ENCODE peak calls at places on chromosome 13, in eight cellular contexts. O, Y, F, H, X, G, W and U are unnamed samples.

GRCh38 chr13:44142911-44143665 is 230.5 kb upstream of the SERP2 start:
- DNase-seq in O (peak), Y (no peak), F (no peak), H (no peak), X (no peak), G (no peak), W (no peak), U (no peak)

GRCh38 chr13:21435710-21436151 is 23.4 kb downstream of the ZDHHC20 start:
- DNase-seq in O (peak), Y (no peak), F (peak), H (no peak), X (peak), G (peak), W (peak), U (peak)

GRCh38 chr13:111022886-111023285 is 92.2 kb upstream of the ARHGEF7 start:
- DNase-seq in O (no peak), Y (no peak), F (no peak), H (no peak), X (no peak), G (no peak), W (no peak), U (no peak)

GRCh38 chr13:48531416-48532145 is 1.3 kb downstream of the RCBTB2 start:
- DNase-seq in O (no peak), Y (no peak), F (no peak), H (no peak), X (no peak), G (peak), W (no peak), U (peak)

GRCh38 chr13:43916828-43917227 is 37.1 kb downstream of the LACC1 start:
- DNase-seq in O (no peak), Y (no peak), F (no peak), H (no peak), X (no peak), G (no peak), W (no peak), U (no peak)

GRCh38 chr13:112721198-112722104 is 31.6 kb downstream of the ATP11A start:
- DNase-seq in O (no peak), Y (no peak), F (no peak), H (no peak), X (no peak), G (no peak), W (no peak), U (no peak)

GRCh38 chr13:110015253-110015652 is 228.9 kb upstream of the IRS2 start:
- DNase-seq in O (no peak), Y (no peak), F (no peak), H (no peak), X (no peak), G (no peak), W (no peak), U (no peak)

GRCh38 chr13:79451500-79451962 is 29.4 kb upstream of the NDFIP2 start:
- DNase-seq in O (peak), Y (no peak), F (peak), H (no peak), X (no peak), G (no peak), W (no peak), U (peak)

GRCh38 chr13:43303040-43303729 is 279.8 kb downstream of the DNAJC15 start:
- DNase-seq in O (no peak), Y (peak), F (peak), H (peak), X (peak), G (peak), W (no peak), U (peak)

GRCh38 chr13:113816248-113816924 is 47.5 kb downstream of the GAS6 start:
- DNase-seq in O (no peak), Y (no peak), F (no peak), H (no peak), X (no peak), G (no peak), W (peak), U (peak)

GRCh38 chr13:114049026-114049425 is 75.2 kb upstream of the C13orf46 start:
- DNase-seq in O (no peak), Y (no peak), F (peak), H (no peak), X (no peak), G (no peak), W (peak), U (no peak)

GRCh38 chr13:112892759-112893569 is 76.0 kb upstream of the MCF2L start:
- DNase-seq in O (no peak), Y (no peak), F (peak), H (peak), X (no peak), G (no peak), W (peak), U (no peak)

GRCh38 chr13:21703846-21704245 is 33.0 kb downstream of the FGF9 start:
- DNase-seq in O (no peak), Y (no peak), F (no peak), H (no peak), X (no peak), G (no peak), W (no peak), U (no peak)

DNA sequence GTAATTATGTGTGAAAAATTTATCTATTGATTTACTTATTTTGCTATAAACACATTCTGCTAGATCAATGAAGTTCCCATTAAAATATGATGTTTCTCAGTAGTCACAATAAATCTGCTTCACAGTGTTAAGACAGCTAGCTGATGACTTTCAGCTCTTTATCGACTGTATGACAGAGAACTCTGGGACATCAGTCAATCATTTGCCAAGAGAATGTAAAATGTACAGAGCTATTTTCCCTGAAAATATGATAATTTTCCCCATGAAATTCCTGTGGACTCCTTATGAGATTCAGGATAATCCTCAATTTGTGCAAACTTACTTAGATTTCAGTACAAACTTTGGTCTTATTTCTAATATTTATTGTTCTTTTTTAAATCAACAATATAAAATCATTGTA is 430.5 kb downstream of the SLITRK6 start:
- DNase-seq in O (no peak), Y (no peak), F (no peak), H (no peak), X (no peak), G (no peak), W (no peak), U (no peak)
- H3K27ac ChIP-seq in O (no peak), Y (no peak), F (no peak), H (no peak), X (no peak), G (no peak), W (no peak), U (no peak)

GRCh38 chr13:77916481-77916880 is 2.1 kb downstream of the EDNRB start:
- DNase-seq in O (no peak), Y (no peak), F (no peak), H (no peak), X (no peak), G (no peak), W (no peak), U (no peak)
- H3K4me3 ChIP-seq in O (no peak), Y (no peak), F (no peak), H (no peak), X (peak), G (no peak), W (peak), U (no peak)

GRCh38 chr13:106377341-106377740 is 158.1 kb downstream of the EFNB2 start:
- DNase-seq in O (no peak), Y (no peak), F (no peak), H (no peak), X (no peak), G (no peak), W (no peak), U (no peak)

GRCh38 chr13:106375085-106375484 is 160.4 kb downstream of the EFNB2 start:
- DNase-seq in O (no peak), Y (no peak), F (no peak), H (no peak), X (no peak), G (no peak), W (no peak), U (no peak)

GRCh38 chr13:106374631-106375030 is 160.8 kb downstream of the EFNB2 start:
- DNase-seq in O (no peak), Y (no peak), F (no peak), H (no peak), X (no peak), G (no peak), W (no peak), U (no peak)

GRCh38 chr13:106378263-106378662 is 157.2 kb downstream of the EFNB2 start:
- DNase-seq in O (no peak), Y (no peak), F (no peak), H (no peak), X (no peak), G (peak), W (no peak), U (no peak)

DNA sequence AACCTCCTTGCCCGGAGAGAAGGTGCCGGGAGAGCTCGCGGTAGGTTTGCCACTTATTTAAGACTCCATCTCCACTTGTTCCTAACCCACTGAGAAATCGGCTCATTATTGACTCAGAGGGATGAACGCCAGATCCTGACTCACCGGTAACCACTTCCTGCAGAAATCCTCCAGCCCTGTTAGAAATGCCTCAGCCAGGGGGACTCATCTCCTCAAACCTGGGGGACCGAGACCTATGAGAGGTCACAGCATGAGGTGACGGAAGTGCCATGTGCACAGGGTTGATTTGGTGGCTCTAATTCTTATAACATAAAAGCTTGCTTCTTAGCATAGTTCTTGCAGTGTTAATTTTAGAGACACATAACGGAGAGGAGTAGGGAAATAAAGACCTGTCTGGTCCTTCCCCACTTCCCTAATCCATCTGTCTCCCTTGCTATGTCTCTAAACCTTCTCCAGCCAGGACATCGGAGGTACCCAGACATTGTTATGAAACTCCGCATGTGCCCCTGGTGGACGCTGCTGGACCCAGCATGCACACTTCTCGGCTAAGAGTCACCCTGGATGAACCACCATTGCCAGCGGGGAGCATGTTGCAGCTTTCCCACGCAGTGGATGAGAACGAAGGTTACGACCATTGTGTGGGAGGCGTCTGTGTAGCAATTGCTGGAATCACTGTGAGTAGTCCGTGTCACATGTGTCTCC is 158.9 kb downstream of the EFNB2 start:
- DNase-seq in O (peak), Y (no peak), F (no peak), H (peak), X (no peak), G (peak), W (no peak), U (no peak)
- TF ChIP-seq CTCF in O (no peak), Y (peak), F (no peak), H (peak), X (no peak), G (peak), W (no peak), U (no peak)

DNA sequence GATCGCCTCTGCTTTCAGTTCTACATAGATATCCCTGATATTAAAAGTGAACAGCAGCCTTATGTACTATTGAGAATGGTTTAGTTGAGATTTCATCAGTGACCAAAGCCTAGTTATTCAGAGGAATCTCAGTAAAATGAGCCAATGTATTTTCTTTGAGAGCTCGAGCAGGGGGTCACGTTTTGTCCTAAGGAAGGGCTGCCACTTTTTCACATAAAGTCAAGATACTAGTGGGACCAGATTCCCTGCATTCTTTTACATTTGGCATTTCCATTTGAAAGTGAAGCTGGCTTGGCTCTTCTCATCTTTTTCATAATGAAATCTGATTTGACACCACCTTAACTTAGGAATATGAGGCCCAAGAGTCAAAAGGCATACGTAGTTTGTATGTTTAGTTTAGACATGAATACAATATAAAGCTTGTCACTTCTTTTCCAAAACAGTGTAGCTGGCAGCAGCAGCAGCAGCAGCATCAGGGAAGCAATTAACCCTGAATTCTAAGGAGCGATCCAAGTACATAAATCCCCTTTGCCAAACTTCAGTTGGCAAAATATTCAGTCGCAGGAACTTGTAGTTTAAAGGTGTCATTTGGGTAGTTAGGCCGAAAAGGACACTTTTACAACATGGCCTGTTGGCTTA is 1752.2 kb upstream of the PCDH20 start:
- DNase-seq in O (no peak), Y (no peak), F (no peak), H (no peak), X (no peak), G (no peak), W (no peak), U (no peak)
- H3K27ac ChIP-seq in O (no peak), Y (no peak), F (no peak), H (no peak), X (no peak), G (no peak), W (no peak), U (no peak)

DNA sequence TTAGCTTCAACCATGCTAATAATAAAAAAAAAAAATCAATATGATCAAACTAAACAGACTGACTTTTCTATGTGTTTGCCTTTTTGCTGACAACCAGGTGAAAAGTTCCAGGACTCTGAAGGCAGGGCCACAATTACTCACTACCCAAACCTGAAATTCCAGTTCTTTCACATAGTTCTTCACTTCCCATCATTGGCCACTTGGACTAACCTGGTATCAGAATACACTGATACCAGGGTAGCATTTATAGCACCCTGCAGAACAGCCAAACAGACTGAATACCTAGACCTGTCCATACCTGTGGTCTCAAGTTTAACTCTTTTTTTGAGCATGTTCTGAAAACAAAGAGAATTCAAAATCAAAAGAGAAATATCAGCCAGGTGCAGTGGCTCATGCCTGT is 25.1 kb downstream of the ELF1 start:
- DNase-seq in O (no peak), Y (no peak), F (peak), H (no peak), X (no peak), G (no peak), W (no peak), U (no peak)
- H3K4me3 ChIP-seq in O (no peak), Y (no peak), F (no peak), H (no peak), X (no peak), G (no peak), W (no peak), U (no peak)

GRCh38 chr13:98827449-98827848 is 75.0 kb upstream of the SLC15A1 start:
- DNase-seq in O (no peak), Y (peak), F (no peak), H (no peak), X (no peak), G (no peak), W (no peak), U (no peak)
- TF ChIP-seq CTCF in O (no peak), Y (no peak), F (no peak), H (peak), X (no peak), G (no peak), W (no peak), U (no peak)